ENCODE peak calls at places on chromosomes 16 and 17, in five cellular contexts. K is gastrocnemius medialis; L is CD8-positive, alpha-beta memory T cell; O is heart left ventricle; R is lower lobe of right lung. D is an unnamed sample. For H3K4me1, the result is how much of the 10 kb centered on the place peaks cover.

GRCh38 chr17:18161226-18162094 is 22.2 kb upstream of the ALKBH5 start:
- DNase-seq in K (no peak), L (no peak), O (no peak), R (no peak), D (no peak)

GRCh38 chr17:17876959-17877547 is 40.3 kb upstream of the SREBF1 start:
- DNase-seq in K (peak), L (no peak), O (peak), R (peak), D (peak)

GRCh38 chr16:81918927-81919326 is 92.3 kb downstream of the SDR42E1 start:
- DNase-seq in K (no peak), L (no peak), O (no peak), R (no peak), D (no peak)

GRCh38 chr17:5933430-5933829 is 136.7 kb upstream of the WSCD1 start:
- DNase-seq in K (no peak), L (no peak), O (no peak), R (no peak), D (no peak)

GRCh38 chr16:52379551-52379950 is 167.4 kb downstream of the TOX3 start:
- DNase-seq in K (no peak), L (no peak), O (no peak), R (no peak), D (no peak)

GRCh38 chr16:83706394-83706793 is 101.4 kb upstream of the HSBP1 start:
- DNase-seq in K (no peak), L (no peak), O (no peak), R (no peak), D (no peak)

GRCh38 chr16:4676826-4677225 is 16.5 kb upstream of the NUDT16L1 start:
- DNase-seq in K (no peak), L (no peak), O (no peak), R (no peak), D (peak)

GRCh38 chr17:2883544-2884203 is 87.4 kb downstream of the RAP1GAP2 start:
- DNase-seq in K (no peak), L (no peak), O (no peak), R (no peak), D (peak)

GRCh38 chr17:79036609-79037008 is 12.6 kb downstream of the C1QTNF1 start:
- DNase-seq in K (no peak), L (no peak), O (no peak), R (no peak), D (no peak)

GRCh38 chr17:17886747-17887146 is 50.0 kb upstream of the SREBF1 start:
- DNase-seq in K (peak), L (no peak), O (no peak), R (no peak), D (no peak)

GRCh38 chr17:61261001-61261587 is 138.5 kb upstream of the TBX2 start:
- DNase-seq in K (no peak), L (no peak), O (no peak), R (no peak), D (no peak)

GRCh38 chr17:47995241-47995935 is 24.5 kb downstream of the CDK5RAP3 start:
- DNase-seq in K (no peak), L (no peak), O (no peak), R (no peak), D (no peak)

GRCh38 chr17:19464033-19465026 is 53.3 kb downstream of the RNF112 start:
- DNase-seq in K (no peak), L (no peak), O (no peak), R (no peak), D (no peak)

GRCh38 chr17:63932721-63933120 is 590 bp upstream of the CD79B start:
- DNase-seq in K (no peak), L (no peak), O (no peak), R (no peak), D (no peak)

GRCh38 chr17:63929860-63930766 is 2.0 kb downstream of the CD79B start:
- DNase-seq in K (no peak), L (no peak), O (peak), R (no peak), D (peak)

GRCh38 chr17:63930951-63931575 is 1.1 kb downstream of the CD79B start:
- DNase-seq in K (no peak), L (peak), O (peak), R (peak), D (peak)

GRCh38 chr17:63934391-63935112 is 2.4 kb upstream of the CD79B start:
- DNase-seq in K (no peak), L (no peak), O (no peak), R (no peak), D (no peak)

DNA sequence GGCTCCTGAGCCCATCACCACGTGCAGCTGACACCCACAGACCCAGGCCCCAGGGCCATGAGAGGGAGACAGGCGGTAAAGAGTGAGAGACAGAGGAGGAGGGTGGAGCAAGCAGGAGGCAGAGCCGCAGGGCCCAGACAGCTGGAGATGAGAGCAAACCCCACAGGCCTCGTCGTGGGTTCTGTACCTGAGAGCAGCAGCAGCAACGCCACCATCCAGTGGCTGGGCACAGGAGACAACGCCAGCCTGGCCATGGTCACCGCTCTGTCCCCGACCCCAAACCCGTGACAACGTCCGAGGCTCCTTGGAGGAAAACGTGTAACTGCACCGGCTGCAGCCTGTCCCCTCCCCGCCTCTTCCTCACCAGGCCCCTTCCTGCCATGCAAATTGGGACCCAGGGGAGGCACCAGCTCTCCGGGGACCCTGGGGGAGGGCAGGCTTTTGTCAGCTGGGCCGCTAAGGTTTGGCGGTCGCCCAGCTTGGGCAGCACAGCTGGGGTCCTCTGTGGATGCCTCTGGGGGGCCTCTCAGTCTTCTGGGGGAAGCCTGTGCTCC is at the start of gene CD79B:
- DNase-seq in K (no peak), L (peak), O (no peak), R (no peak), D (peak)
- H3K27ac ChIP-seq in K (peak), L (peak), O (peak), R (peak), D (peak)

GRCh38 chr17:16247589-16247984 is 30.6 kb downstream of the PIGL start:
- DNase-seq in K (no peak), L (no peak), O (no peak), R (no peak), D (no peak)

GRCh38 chr17:16243811-16244567 is 27.0 kb downstream of the PIGL start:
- DNase-seq in K (no peak), L (no peak), O (no peak), R (no peak), D (no peak)

GRCh38 chr17:16241906-16242399 is 24.9 kb downstream of the PIGL start:
- DNase-seq in K (no peak), L (no peak), O (no peak), R (no peak), D (no peak)

GRCh38 chr17:16239931-16240330 is 22.9 kb downstream of the PIGL start:
- DNase-seq in K (no peak), L (no peak), O (no peak), R (no peak), D (no peak)

GRCh38 chr17:16243385-16243784 is 26.4 kb downstream of the PIGL start:
- DNase-seq in K (no peak), L (no peak), O (no peak), R (no peak), D (no peak)
- H3K4me1 ChIP-seq in K (under half), L (under half), O (under half), R (under half), D (under half)

DNA sequence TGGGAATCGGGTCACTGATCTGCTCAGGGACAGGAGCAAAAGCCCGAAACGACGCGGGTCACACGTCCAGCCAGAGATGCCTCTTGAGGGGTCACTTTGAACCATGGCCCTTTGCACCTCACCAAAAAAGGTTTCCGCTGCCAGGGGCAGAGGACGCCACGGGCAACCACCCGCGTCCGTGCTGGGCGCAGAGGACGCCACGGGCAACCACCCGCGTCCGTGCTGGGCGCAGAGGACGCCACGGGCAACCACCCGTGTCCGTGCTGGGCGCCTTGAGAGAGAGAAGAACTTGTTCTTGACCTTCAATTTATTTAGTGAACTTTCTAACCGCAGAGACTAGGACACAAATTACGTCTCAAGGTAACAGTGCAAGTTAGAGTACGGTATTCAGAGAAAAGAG is 35.5 kb downstream of the TIMM22 start:
- DNase-seq in K (no peak), L (no peak), O (no peak), R (no peak), D (no peak)
- H3K4me3 ChIP-seq in K (peak), L (no peak), O (no peak), R (no peak), D (no peak)

GRCh38 chr16:57633383-57634064 is 5.1 kb downstream of the ADGRG1 start:
- DNase-seq in K (no peak), L (no peak), O (no peak), R (no peak), D (no peak)
- H3K27ac ChIP-seq in K (peak), L (no peak), O (peak), R (peak), D (peak)

DNA sequence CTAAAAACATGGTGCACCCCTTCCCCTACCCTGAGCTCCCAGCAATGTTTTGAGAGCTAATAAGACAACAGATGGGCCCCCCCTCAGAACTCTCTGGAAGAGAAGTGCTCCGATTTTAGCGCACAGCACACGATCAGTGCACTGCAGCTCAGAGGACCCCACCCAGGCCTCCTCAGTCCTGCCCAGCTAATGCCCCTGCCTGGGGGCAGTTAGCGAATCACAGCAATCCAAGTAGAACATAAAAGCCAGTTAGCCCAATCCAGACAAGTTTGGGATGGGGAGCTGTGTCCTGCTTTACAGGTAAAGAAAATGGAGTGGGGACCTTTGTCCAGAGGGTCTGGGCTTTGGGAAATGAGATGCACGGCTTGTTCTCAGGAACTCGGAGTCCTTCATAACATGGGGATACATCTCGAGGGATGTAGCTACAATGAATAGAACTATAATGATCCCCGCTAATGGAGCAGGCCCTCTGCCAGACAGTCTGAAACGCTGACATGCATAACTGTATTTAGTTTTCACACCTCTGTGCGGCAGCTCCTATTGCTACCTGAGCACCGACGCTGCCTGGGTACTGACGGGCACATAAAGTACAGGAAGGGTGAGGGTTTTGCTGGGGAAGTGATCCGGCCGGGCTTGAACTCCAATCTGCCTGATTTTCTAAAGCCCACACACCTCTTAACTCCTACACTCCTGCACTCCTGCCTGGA is 29.7 kb upstream of the CDC42EP4 start:
- DNase-seq in K (no peak), L (no peak), O (no peak), R (no peak), D (no peak)
- H3K4me1 ChIP-seq in K (under half), L (under half), O (under half), R (under half), D (under half)

D was measured in heart right ventricle.